ENCODE peak calls at places on chromosomes 12 and 14, in seven cellular contexts. One of them, this sample, is unnamed.

GRCh38 chr12:126027816-126028215 is 962.6 kb downstream of the AACS start:
- DNase-seq in endothelial cell: no peak
- DNase-seq in NCI-H1694 treated with DMSO at 0.1 percent for 48 hours: no peak
- DNase-seq in putamen: no peak
- DNase-seq in HT1080: no peak
- DNase-seq in fibroblast of pulmonary artery: no peak
- DNase-seq in activated CD4-positive, alpha-beta T cell treated with anti-CD3 and anti-CD28 coated beads for 1 hour: no peak
- DNase-seq in this sample: no peak

GRCh38 chr12:48934312-48934706 is 9.0 kb upstream of the FKBP11 start:
- DNase-seq in endothelial cell: no peak
- DNase-seq in putamen: no peak
- DNase-seq in NCI-H1694 treated with DMSO at 0.1 percent for 48 hours: no peak
- DNase-seq in HT1080: no peak
- DNase-seq in activated CD4-positive, alpha-beta T cell treated with anti-CD3 and anti-CD28 coated beads for 1 hour: no peak
- DNase-seq in fibroblast of pulmonary artery: no peak
- DNase-seq in this sample: no peak

GRCh38 chr14:23727566-23728335 is 91.6 kb downstream of the DHRS2 start:
- DNase-seq in NCI-H1694 treated with DMSO at 0.1 percent for 48 hours: peak; percentile 19
- DNase-seq in endothelial cell: no peak
- DNase-seq in fibroblast of pulmonary artery: peak; percentile 42
- DNase-seq in HT1080: peak; percentile 47
- DNase-seq in activated CD4-positive, alpha-beta T cell treated with anti-CD3 and anti-CD28 coated beads for 1 hour: no peak
- DNase-seq in putamen: peak; percentile 25
- DNase-seq in this sample: no peak

GRCh38 chr14:99720941-99721791 is 37.1 kb downstream of the CYP46A1 start:
- DNase-seq in putamen: no peak
- DNase-seq in NCI-H1694 treated with DMSO at 0.1 percent for 48 hours: no peak
- DNase-seq in activated CD4-positive, alpha-beta T cell treated with anti-CD3 and anti-CD28 coated beads for 1 hour: no peak
- DNase-seq in fibroblast of pulmonary artery: no peak
- DNase-seq in HT1080: no peak
- DNase-seq in endothelial cell: no peak
- DNase-seq in this sample: no peak

GRCh38 chr12:120264511-120265202 is 873 bp downstream of the PXN start:
- DNase-seq in putamen: no peak
- DNase-seq in fibroblast of pulmonary artery: no peak
- DNase-seq in NCI-H1694 treated with DMSO at 0.1 percent for 48 hours: no peak
- DNase-seq in endothelial cell: no peak
- DNase-seq in HT1080: peak; percentile 17
- DNase-seq in activated CD4-positive, alpha-beta T cell treated with anti-CD3 and anti-CD28 coated beads for 1 hour: no peak
- DNase-seq in this sample: no peak

GRCh38 chr14:69559581-69560011 is 15.1 kb downstream of the CCDC177 start:
- DNase-seq in activated CD4-positive, alpha-beta T cell treated with anti-CD3 and anti-CD28 coated beads for 1 hour: no peak
- DNase-seq in fibroblast of pulmonary artery: no peak
- DNase-seq in endothelial cell: no peak
- DNase-seq in HT1080: no peak
- DNase-seq in NCI-H1694 treated with DMSO at 0.1 percent for 48 hours: peak; percentile 97
- DNase-seq in putamen: peak; percentile 30
- DNase-seq in this sample: no peak

GRCh38 chr14:55114720-55115119 is 14.3 kb upstream of the LGALS3 start:
- DNase-seq in activated CD4-positive, alpha-beta T cell treated with anti-CD3 and anti-CD28 coated beads for 1 hour: no peak
- DNase-seq in HT1080: no peak
- DNase-seq in endothelial cell: no peak
- DNase-seq in putamen: no peak
- DNase-seq in NCI-H1694 treated with DMSO at 0.1 percent for 48 hours: no peak
- DNase-seq in fibroblast of pulmonary artery: no peak
- DNase-seq in this sample: no peak

GRCh38 chr12:128643106-128643651 is 180.6 kb downstream of the SLC15A4 start:
- DNase-seq in HT1080: no peak
- DNase-seq in NCI-H1694 treated with DMSO at 0.1 percent for 48 hours: no peak
- DNase-seq in activated CD4-positive, alpha-beta T cell treated with anti-CD3 and anti-CD28 coated beads for 1 hour: no peak
- DNase-seq in endothelial cell: no peak
- DNase-seq in putamen: no peak
- DNase-seq in fibroblast of pulmonary artery: no peak
- DNase-seq in this sample: no peak

GRCh38 chr12:132314516-132315233 is 14.7 kb downstream of the GALNT9 start:
- DNase-seq in putamen: no peak
- DNase-seq in activated CD4-positive, alpha-beta T cell treated with anti-CD3 and anti-CD28 coated beads for 1 hour: no peak
- DNase-seq in HT1080: no peak
- DNase-seq in NCI-H1694 treated with DMSO at 0.1 percent for 48 hours: no peak
- DNase-seq in endothelial cell: no peak
- DNase-seq in fibroblast of pulmonary artery: no peak
- DNase-seq in this sample: no peak

GRCh38 chr14:21044106-21044618 is 2.0 kb downstream of the RNASE7 start:
- DNase-seq in endothelial cell: no peak
- DNase-seq in NCI-H1694 treated with DMSO at 0.1 percent for 48 hours: no peak
- DNase-seq in HT1080: no peak
- DNase-seq in putamen: no peak
- DNase-seq in activated CD4-positive, alpha-beta T cell treated with anti-CD3 and anti-CD28 coated beads for 1 hour: no peak
- DNase-seq in fibroblast of pulmonary artery: no peak
- DNase-seq in this sample: no peak

GRCh38 chr14:55721353-55721752 is 141.3 kb downstream of the KTN1 start:
- DNase-seq in NCI-H1694 treated with DMSO at 0.1 percent for 48 hours: no peak
- DNase-seq in endothelial cell: no peak
- DNase-seq in putamen: no peak
- DNase-seq in HT1080: peak; percentile 94
- DNase-seq in activated CD4-positive, alpha-beta T cell treated with anti-CD3 and anti-CD28 coated beads for 1 hour: no peak
- DNase-seq in fibroblast of pulmonary artery: peak; percentile 96
- DNase-seq in this sample: no peak

GRCh38 chr12:22333751-22334695 is 484 bp downstream of the ST8SIA1 start:
- DNase-seq in activated CD4-positive, alpha-beta T cell treated with anti-CD3 and anti-CD28 coated beads for 1 hour: no peak
- DNase-seq in endothelial cell: peak; percentile 22
- DNase-seq in HT1080: no peak
- DNase-seq in fibroblast of pulmonary artery: no peak
- DNase-seq in NCI-H1694 treated with DMSO at 0.1 percent for 48 hours: no peak
- DNase-seq in putamen: no peak
- DNase-seq in this sample: no peak

GRCh38 chr12:108849653-108850052 is 7.7 kb downstream of the SSH1 start:
- DNase-seq in endothelial cell: no peak
- DNase-seq in activated CD4-positive, alpha-beta T cell treated with anti-CD3 and anti-CD28 coated beads for 1 hour: no peak
- DNase-seq in fibroblast of pulmonary artery: no peak
- DNase-seq in NCI-H1694 treated with DMSO at 0.1 percent for 48 hours: no peak
- DNase-seq in HT1080: no peak
- DNase-seq in putamen: no peak
- DNase-seq in this sample: no peak

GRCh38 chr12:41521872-41522379 is 333.8 kb downstream of the PDZRN4 start:
- DNase-seq in HT1080: peak; percentile 86
- DNase-seq in NCI-H1694 treated with DMSO at 0.1 percent for 48 hours: no peak
- DNase-seq in putamen: no peak
- DNase-seq in activated CD4-positive, alpha-beta T cell treated with anti-CD3 and anti-CD28 coated beads for 1 hour: no peak
- DNase-seq in fibroblast of pulmonary artery: peak; percentile 91
- DNase-seq in endothelial cell: no peak
- DNase-seq in this sample: no peak

GRCh38 chr14:33508663-33509062 is 442.2 kb downstream of the EGLN3 start:
- DNase-seq in putamen: no peak
- DNase-seq in NCI-H1694 treated with DMSO at 0.1 percent for 48 hours: no peak
- DNase-seq in endothelial cell: no peak
- DNase-seq in fibroblast of pulmonary artery: no peak
- DNase-seq in activated CD4-positive, alpha-beta T cell treated with anti-CD3 and anti-CD28 coated beads for 1 hour: no peak
- DNase-seq in HT1080: no peak
- DNase-seq in this sample: no peak

GRCh38 chr12:132152411-132152821 is 8.2 kb downstream of the NOC4L start:
- DNase-seq in HT1080: no peak
- DNase-seq in fibroblast of pulmonary artery: no peak
- DNase-seq in endothelial cell: no peak
- DNase-seq in activated CD4-positive, alpha-beta T cell treated with anti-CD3 and anti-CD28 coated beads for 1 hour: no peak
- DNase-seq in NCI-H1694 treated with DMSO at 0.1 percent for 48 hours: no peak
- DNase-seq in putamen: no peak
- DNase-seq in this sample: no peak

GRCh38 chr14:59305836-59306555 is 117.5 kb downstream of the DAAM1 start:
- DNase-seq in fibroblast of pulmonary artery: peak; percentile 64
- DNase-seq in activated CD4-positive, alpha-beta T cell treated with anti-CD3 and anti-CD28 coated beads for 1 hour: no peak
- DNase-seq in endothelial cell: no peak
- DNase-seq in NCI-H1694 treated with DMSO at 0.1 percent for 48 hours: no peak
- DNase-seq in HT1080: no peak
- DNase-seq in putamen: no peak
- DNase-seq in this sample: no peak

GRCh38 chr14:58626441-58626840 is 11.3 kb upstream of the DACT1 start:
- DNase-seq in HT1080: peak; percentile 74
- DNase-seq in endothelial cell: no peak
- DNase-seq in fibroblast of pulmonary artery: peak; percentile 14
- DNase-seq in putamen: no peak
- DNase-seq in NCI-H1694 treated with DMSO at 0.1 percent for 48 hours: no peak
- DNase-seq in activated CD4-positive, alpha-beta T cell treated with anti-CD3 and anti-CD28 coated beads for 1 hour: no peak
- DNase-seq in this sample: no peak

GRCh38 chr12:128982134-128982533 is 128.9 kb downstream of the GLT1D1 start:
- DNase-seq in NCI-H1694 treated with DMSO at 0.1 percent for 48 hours: no peak
- DNase-seq in putamen: no peak
- DNase-seq in fibroblast of pulmonary artery: no peak
- DNase-seq in HT1080: no peak
- DNase-seq in activated CD4-positive, alpha-beta T cell treated with anti-CD3 and anti-CD28 coated beads for 1 hour: no peak
- DNase-seq in endothelial cell: no peak
- DNase-seq in this sample: no peak

GRCh38 chr12:54521291-54522062 is 23.9 kb downstream of the NCKAP1L start:
- DNase-seq in fibroblast of pulmonary artery: no peak
- DNase-seq in putamen: no peak
- DNase-seq in activated CD4-positive, alpha-beta T cell treated with anti-CD3 and anti-CD28 coated beads for 1 hour: no peak
- DNase-seq in endothelial cell: no peak
- DNase-seq in HT1080: no peak
- DNase-seq in NCI-H1694 treated with DMSO at 0.1 percent for 48 hours: no peak
- DNase-seq in this sample: no peak

GRCh38 chr12:78470354-78471195 is 394.0 kb upstream of the SYT1 start:
- DNase-seq in NCI-H1694 treated with DMSO at 0.1 percent for 48 hours: peak; percentile 51
- DNase-seq in endothelial cell: peak; percentile 34
- DNase-seq in fibroblast of pulmonary artery: peak; percentile 66
- DNase-seq in HT1080: peak; percentile 52
- DNase-seq in putamen: no peak
- DNase-seq in activated CD4-positive, alpha-beta T cell treated with anti-CD3 and anti-CD28 coated beads for 1 hour: no peak
- DNase-seq in this sample: peak; percentile 12

GRCh38 chr14:46488374-46488773 is 163.2 kb downstream of the RPL10L start:
- DNase-seq in activated CD4-positive, alpha-beta T cell treated with anti-CD3 and anti-CD28 coated beads for 1 hour: no peak
- DNase-seq in endothelial cell: no peak
- DNase-seq in putamen: no peak
- DNase-seq in NCI-H1694 treated with DMSO at 0.1 percent for 48 hours: no peak
- DNase-seq in HT1080: peak; percentile 16
- DNase-seq in fibroblast of pulmonary artery: no peak
- DNase-seq in this sample: no peak

GRCh38 chr14:68853749-68854148 is 60.9 kb upstream of the ZFP36L1 start:
- DNase-seq in endothelial cell: no peak
- DNase-seq in fibroblast of pulmonary artery: no peak
- DNase-seq in putamen: no peak
- DNase-seq in activated CD4-positive, alpha-beta T cell treated with anti-CD3 and anti-CD28 coated beads for 1 hour: no peak
- DNase-seq in NCI-H1694 treated with DMSO at 0.1 percent for 48 hours: no peak
- DNase-seq in HT1080: no peak
- DNase-seq in this sample: no peak

GRCh38 chr12:32467959-32468863 is 68.9 kb downstream of the FGD4 start:
- DNase-seq in endothelial cell: no peak
- DNase-seq in putamen: no peak
- DNase-seq in fibroblast of pulmonary artery: no peak
- DNase-seq in HT1080: no peak
- DNase-seq in activated CD4-positive, alpha-beta T cell treated with anti-CD3 and anti-CD28 coated beads for 1 hour: no peak
- DNase-seq in NCI-H1694 treated with DMSO at 0.1 percent for 48 hours: no peak
- DNase-seq in this sample: no peak

GRCh38 chr12:122860052-122860853 is 25.0 kb downstream of the HIP1R start:
- DNase-seq in fibroblast of pulmonary artery: peak; percentile 85
- DNase-seq in NCI-H1694 treated with DMSO at 0.1 percent for 48 hours: peak; percentile 7
- DNase-seq in endothelial cell: peak; percentile 84
- DNase-seq in activated CD4-positive, alpha-beta T cell treated with anti-CD3 and anti-CD28 coated beads for 1 hour: peak; percentile 73
- DNase-seq in putamen: peak; percentile 79
- DNase-seq in HT1080: peak; percentile 58
- DNase-seq in this sample: peak; percentile 49